ENCODE peak calls at places on chromosome 12, in five cellular contexts. Y is Peyer's patch, Q is iPS DF 6.9, U is pancreas, K is HL-60. F is an unnamed sample.

GRCh38 chr12:124518051-124518932 is 49.1 kb downstream of the NCOR2 start:
- DNase-seq in Y (peak), Q (no peak), U (peak), K (no peak), F (no peak)

GRCh38 chr12:16608346-16608745 is 2.4 kb upstream of the LMO3 start:
- DNase-seq in Y (no peak), Q (no peak), U (no peak), K (no peak), F (no peak)

GRCh38 chr12:105740337-105740736 is 398.4 kb downstream of the NUAK1 start:
- DNase-seq in Y (no peak), Q (no peak), U (no peak), K (no peak), F (no peak)

GRCh38 chr12:117580718-117581062 is 219.3 kb upstream of the NOS1 start:
- DNase-seq in Y (no peak), Q (peak), U (no peak), K (no peak), F (no peak)

GRCh38 chr12:46024099-46024498 is 33.7 kb upstream of the SCAF11 start:
- DNase-seq in Y (no peak), Q (no peak), U (no peak), K (no peak), F (no peak)

GRCh38 chr12:93100610-93101009 is 171.5 kb upstream of the EEA1 start:
- DNase-seq in Y (no peak), Q (no peak), U (no peak), K (no peak), F (no peak)

GRCh38 chr12:4445156-4446020 is at the start of gene FGF6:
- DNase-seq in Y (no peak), Q (no peak), U (no peak), K (no peak), F (peak)

GRCh38 chr12:29921307-29921706 is 137.6 kb upstream of the TMTC1 start:
- DNase-seq in Y (no peak), Q (no peak), U (no peak), K (no peak), F (no peak)

GRCh38 chr12:42372154-42372791 is 46.3 kb downstream of the PPHLN1 start:
- DNase-seq in Y (no peak), Q (peak), U (no peak), K (peak), F (no peak)

GRCh38 chr12:30975581-30975980 is 49.0 kb downstream of the TSPAN11 start:
- DNase-seq in Y (no peak), Q (no peak), U (no peak), K (no peak), F (no peak)

GRCh38 chr12:76890407-76891143 is 11.8 kb upstream of the CSRP2 start:
- DNase-seq in Y (no peak), Q (no peak), U (no peak), K (no peak), F (no peak)

GRCh38 chr12:100858658-100859057 is 64.1 kb downstream of the ANO4 start:
- DNase-seq in Y (no peak), Q (no peak), U (no peak), K (no peak), F (no peak)

GRCh38 chr12:76199808-76200207 is 115.3 kb upstream of the NAP1L1 start:
- DNase-seq in Y (no peak), Q (no peak), U (no peak), K (no peak), F (no peak)

GRCh38 chr12:31002999-31003398 is 70.7 kb upstream of the DDX11 start:
- DNase-seq in Y (no peak), Q (no peak), U (no peak), K (no peak), F (peak)

GRCh38 chr12:104769207-104769606 is 188.9 kb downstream of the SLC41A2 start:
- DNase-seq in Y (no peak), Q (no peak), U (no peak), K (no peak), F (no peak)

GRCh38 chr12:17918013-17918412 is 172.0 kb downstream of the RERGL start:
- DNase-seq in Y (no peak), Q (no peak), U (no peak), K (no peak), F (no peak)

GRCh38 chr12:46261658-46262057 is 7.2 kb downstream of the SLC38A1 start:
- DNase-seq in Y (no peak), Q (no peak), U (no peak), K (no peak), F (no peak)

GRCh38 chr12:51820721-51821422 is 27.6 kb downstream of the FIGNL2 start:
- DNase-seq in Y (peak), Q (peak), U (peak), K (peak), F (peak)

GRCh38 chr12:69410571-69410970 is 51.0 kb downstream of the YEATS4 start:
- DNase-seq in Y (no peak), Q (no peak), U (no peak), K (no peak), F (no peak)

GRCh38 chr12:121715862-121716435 is 3.4 kb downstream of the TMEM120B start:
- DNase-seq in Y (no peak), Q (no peak), U (no peak), K (no peak), F (no peak)

GRCh38 chr12:116525418-116526001 is 33.7 kb upstream of the MAP1LC3B2 start:
- DNase-seq in Y (no peak), Q (no peak), U (peak), K (no peak), F (no peak)

GRCh38 chr12:111314949-111315539 is 53.9 kb downstream of the PHETA1 start:
- DNase-seq in Y (no peak), Q (no peak), U (no peak), K (no peak), F (no peak)

GRCh38 chr12:90958995-90959394 is 4.0 kb upstream of the CCER1 start:
- DNase-seq in Y (no peak), Q (no peak), U (no peak), K (no peak), F (no peak)

GRCh38 chr12:131536337-131536736 is 174.6 kb upstream of the SFSWAP start:
- DNase-seq in Y (no peak), Q (no peak), U (no peak), K (no peak), F (no peak)

GRCh38 chr12:19248929-19249602 is 119.5 kb downstream of the PLEKHA5 start:
- DNase-seq in Y (no peak), Q (no peak), U (no peak), K (no peak), F (no peak)

GRCh38 chr12:21665816-21666215 is 8.2 kb upstream of the LDHB start:
- DNase-seq in Y (no peak), Q (no peak), U (no peak), K (no peak), F (no peak)

GRCh38 chr12:79534029-79534867 is 156.5 kb downstream of the PAWR start:
- DNase-seq in Y (no peak), Q (no peak), U (no peak), K (no peak), F (no peak)

GRCh38 chr12:82383930-82384513 is 25.7 kb downstream of the METTL25 start:
- DNase-seq in Y (no peak), Q (no peak), U (no peak), K (no peak), F (no peak)

GRCh38 chr12:124626841-124627502 is 59.6 kb upstream of the NCOR2 start:
- DNase-seq in Y (no peak), Q (no peak), U (no peak), K (no peak), F (no peak)

GRCh38 chr12:42716521-42716920 is 127.0 kb upstream of the PRICKLE1 start:
- DNase-seq in Y (no peak), Q (no peak), U (no peak), K (no peak), F (no peak)

GRCh38 chr12:80400591-80400991 is 43.4 kb upstream of the PTPRQ start:
- DNase-seq in Y (no peak), Q (no peak), U (peak), K (no peak), F (no peak)

GRCh38 chr12:39081910-39082309 is 176.5 kb upstream of the CPNE8 start:
- DNase-seq in Y (no peak), Q (no peak), U (no peak), K (no peak), F (no peak)

GRCh38 chr12:93838180-93838579 is 161.0 kb downstream of the CRADD start:
- DNase-seq in Y (no peak), Q (no peak), U (no peak), K (no peak), F (no peak)

GRCh38 chr12:124599074-124599999 is 31.9 kb upstream of the NCOR2 start:
- DNase-seq in Y (no peak), Q (no peak), U (no peak), K (no peak), F (no peak)

GRCh38 chr12:10033783-10034381 is 3.4 kb downstream of the CLEC9A start:
- DNase-seq in Y (no peak), Q (no peak), U (no peak), K (no peak), F (no peak)

DNA sequence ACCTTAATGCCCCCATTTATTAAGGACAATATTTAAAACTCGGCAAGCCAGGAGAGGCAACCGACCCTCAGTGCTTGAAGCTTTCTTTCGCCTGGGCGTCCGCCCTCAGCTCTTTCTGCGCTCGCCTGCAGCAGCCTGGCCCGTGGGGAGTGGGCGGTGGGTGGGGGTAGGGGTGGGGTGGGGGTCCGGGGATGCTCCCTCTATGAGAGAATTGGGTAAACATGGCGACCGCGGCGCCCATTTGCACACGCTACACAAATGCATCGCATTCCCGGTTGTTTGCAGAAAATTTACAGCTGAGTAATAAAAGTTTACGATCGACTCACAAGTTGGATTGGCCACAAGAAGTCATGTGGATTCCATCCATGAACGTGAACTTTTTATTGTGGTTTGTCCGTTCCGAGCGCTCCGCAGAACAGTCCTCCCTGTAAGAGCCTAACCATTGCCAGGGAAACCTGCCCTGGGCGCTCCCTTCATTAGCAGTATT is 7.7 kb downstream of the HOXC8 start:
- DNase-seq in Y (no peak), Q (no peak), U (no peak), K (no peak), F (no peak)
- H3K4me3 ChIP-seq in Y (peak), Q (no peak), U (no peak), K (no peak), F (no peak)

DNA sequence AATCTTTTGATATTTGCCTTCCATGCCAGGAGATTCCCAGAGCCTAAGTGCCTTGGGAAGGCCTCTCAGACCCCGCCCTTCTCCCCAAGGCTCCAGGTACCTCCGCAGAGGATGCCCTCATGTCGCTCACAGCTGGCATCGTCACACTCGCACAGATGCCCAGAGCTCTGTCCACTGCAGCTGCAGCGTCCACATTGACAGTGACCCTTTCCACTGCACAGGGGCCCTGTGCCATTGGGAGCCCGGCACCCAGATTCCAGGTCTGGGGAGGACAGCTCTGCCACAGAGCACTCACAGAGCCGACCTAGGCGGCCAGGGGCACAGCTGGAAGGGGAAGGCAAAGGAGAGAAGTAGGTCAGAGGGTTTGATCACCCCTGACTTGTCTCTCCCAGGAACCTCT is 12.3 kb upstream of the CSAD start:
- DNase-seq in Y (no peak), Q (no peak), U (no peak), K (no peak), F (no peak)
- H3K27ac ChIP-seq in Y (no peak), Q (no peak), U (no peak), K (no peak), F (no peak)

GRCh38 chr12:49093746-49094103 is 876 bp downstream of the DHH start:
- DNase-seq in Y (no peak), Q (no peak), U (no peak), K (no peak), F (peak)
- H3K4me3 ChIP-seq in Y (no peak), Q (no peak), U (no peak), K (no peak), F (peak)

GRCh38 chr12:49916129-49916919 is 12.6 kb upstream of the FAIM2 start:
- DNase-seq in Y (no peak), Q (no peak), U (peak), K (no peak), F (peak)
- H3K27ac ChIP-seq in Y (no peak), Q (no peak), U (no peak), K (no peak), F (no peak)

GRCh38 chr12:130161261-130162231 is 718 bp upstream of the FZD10 start:
- DNase-seq in Y (no peak), Q (no peak), U (no peak), K (no peak), F (no peak)

GRCh38 chr12:130158775-130159100 is 3.5 kb upstream of the FZD10 start:
- DNase-seq in Y (no peak), Q (no peak), U (no peak), K (no peak), F (no peak)

GRCh38 chr12:130160306-130160705 is 2.0 kb upstream of the FZD10 start:
- DNase-seq in Y (no peak), Q (no peak), U (no peak), K (no peak), F (no peak)

GRCh38 chr12:130162267-130162666 is at the start of gene FZD10:
- DNase-seq in Y (no peak), Q (no peak), U (peak), K (no peak), F (no peak)

GRCh38 chr12:130160711-130161231 is 1.5 kb upstream of the FZD10 start:
- DNase-seq in Y (no peak), Q (no peak), U (no peak), K (no peak), F (no peak)
- H3K4me3 ChIP-seq in Y (no peak), Q (no peak), U (no peak), K (no peak), F (no peak)

GRCh38 chr12:14959126-14959440 is 2.3 kb downstream of the ARHGDIB start:
- DNase-seq in Y (peak), Q (no peak), U (no peak), K (no peak), F (peak)

GRCh38 chr12:14957769-14958168 is 3.6 kb downstream of the ARHGDIB start:
- DNase-seq in Y (no peak), Q (no peak), U (no peak), K (no peak), F (no peak)

GRCh38 chr12:14959463-14959862 is 1.9 kb downstream of the ARHGDIB start:
- DNase-seq in Y (no peak), Q (no peak), U (no peak), K (no peak), F (no peak)

GRCh38 chr12:14959916-14960315 is 1.5 kb downstream of the ARHGDIB start:
- DNase-seq in Y (no peak), Q (no peak), U (no peak), K (no peak), F (peak)

DNA sequence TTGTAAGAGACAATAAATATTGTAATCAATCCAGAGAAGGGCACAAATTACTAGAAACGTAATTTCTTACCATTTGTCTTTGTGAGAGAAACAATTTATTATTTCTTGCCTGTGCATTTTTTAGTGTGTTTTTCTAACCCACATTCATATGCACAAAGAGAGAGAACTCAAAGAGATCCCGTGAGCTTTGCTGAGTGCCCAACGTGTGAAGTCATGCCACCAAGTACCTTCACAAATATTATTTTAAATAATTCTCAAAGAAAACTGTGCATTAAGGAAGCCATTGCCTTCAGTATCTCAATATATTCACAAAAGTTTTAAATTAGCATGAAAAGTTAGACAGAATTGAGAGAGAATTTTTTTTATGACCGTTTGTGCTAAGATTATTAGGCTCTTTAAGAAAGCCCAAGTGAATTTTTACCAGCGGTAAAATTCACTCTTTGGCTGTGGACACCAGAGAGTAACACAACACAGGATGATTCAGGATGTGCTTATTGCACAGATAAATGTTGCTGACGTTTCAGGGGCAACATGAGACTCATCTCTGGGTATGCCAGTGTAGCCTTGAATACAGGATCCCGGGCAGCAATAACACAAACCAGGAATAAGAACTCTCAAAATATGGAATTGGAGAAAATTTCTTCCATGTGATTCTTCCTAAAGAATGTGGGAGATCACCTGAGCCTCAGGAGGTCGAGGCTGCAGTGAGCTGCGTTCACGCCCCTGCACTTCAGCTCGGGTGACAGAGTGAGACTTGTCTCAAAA is 2.9 kb downstream of the ARHGDIB start:
- DNase-seq in Y (no peak), Q (no peak), U (no peak), K (no peak), F (peak)
- H3K27ac ChIP-seq in Y (peak), Q (no peak), U (peak), K (peak), F (peak)

F was measured in spleen.